ENCODE peak calls at places on chromosomes 3 and 15, in seven cellular contexts. J is IMR-90, F is kidney, N is neuronal stem cell, M is fibroblast of lung, K is mammary epithelial cell, E is heart right ventricle. R is an unnamed sample.

GRCh38 chr3:17079933-17080332 is 195.2 kb downstream of the PLCL2 start:
- DNase-seq in J (no peak), F (no peak), N (no peak), M (no peak), K (no peak), E (no peak), R (no peak)

GRCh38 chr15:77859491-77860060 is 217.9 kb downstream of the TBC1D2B start:
- DNase-seq in J (no peak), F (peak; percentile 39), N (no peak), M (no peak), K (no peak), E (no peak), R (no peak)

GRCh38 chr3:142019794-142020320 is 129.5 kb downstream of the TFDP2 start:
- DNase-seq in J (peak; percentile 41), F (no peak), N (no peak), M (no peak), K (peak; percentile 35), E (no peak), R (no peak)

GRCh38 chr3:134527037-134527436 is 41.2 kb downstream of the CEP63 start:
- DNase-seq in J (peak; percentile 18), F (no peak), N (no peak), M (no peak), K (peak; percentile 4), E (no peak), R (no peak)

GRCh38 chr3:72738752-72739520 is 109.3 kb downstream of the SHQ1 start:
- DNase-seq in J (no peak), F (peak; percentile 86), N (peak; percentile 71), M (peak; percentile 13), K (no peak), E (no peak), R (peak; percentile 58)

GRCh38 chr15:72907733-72908132 is 124.2 kb upstream of the ADPGK start:
- DNase-seq in J (no peak), F (no peak), N (no peak), M (no peak), K (no peak), E (peak; percentile 49), R (no peak)

GRCh38 chr15:38920966-38921365 is 356.4 kb upstream of the RASGRP1 start:
- DNase-seq in J (no peak), F (no peak), N (no peak), M (no peak), K (no peak), E (no peak), R (no peak)

GRCh38 chr15:63973212-63974009 is 72.9 kb downstream of the DAPK2 start:
- DNase-seq in J (peak; percentile 67), F (no peak), N (no peak), M (peak; percentile 18), K (peak; percentile 42), E (no peak), R (no peak)

GRCh38 chr3:187919018-187919417 is 173.8 kb upstream of the BCL6 start:
- DNase-seq in J (no peak), F (no peak), N (no peak), M (no peak), K (no peak), E (no peak), R (peak; percentile 60)

GRCh38 chr3:82100378-82100777 is 338.9 kb upstream of the GBE1 start:
- DNase-seq in J (peak; percentile 2), F (no peak), N (peak; percentile 36), M (no peak), K (peak; percentile 79), E (no peak), R (no peak)

GRCh38 chr3:158725348-158725966 is 6.8 kb downstream of the RARRES1 start:
- DNase-seq in J (peak; percentile 100), F (peak; percentile 86), N (no peak), M (peak; percentile 99), K (peak; percentile 93), E (peak; percentile 29), R (no peak)

GRCh38 chr3:38268522-38268921 is 2.9 kb downstream of the SLC22A13 start:
- DNase-seq in J (no peak), F (no peak), N (no peak), M (no peak), K (no peak), E (no peak), R (no peak)

GRCh38 chr3:46987485-46988401 is 8.3 kb downstream of the NBEAL2 start:
- DNase-seq in J (no peak), F (peak; percentile 91), N (no peak), M (no peak), K (peak; percentile 17), E (peak; percentile 71), R (peak; percentile 88)

GRCh38 chr15:78154955-78155354 is 5.8 kb downstream of the IDH3A start:
- DNase-seq in J (no peak), F (no peak), N (no peak), M (no peak), K (no peak), E (no peak), R (no peak)

GRCh38 chr3:71214797-71215196 is 368.7 kb downstream of the FOXP1 start:
- DNase-seq in J (no peak), F (no peak), N (no peak), M (no peak), K (no peak), E (no peak), R (no peak)

DNA sequence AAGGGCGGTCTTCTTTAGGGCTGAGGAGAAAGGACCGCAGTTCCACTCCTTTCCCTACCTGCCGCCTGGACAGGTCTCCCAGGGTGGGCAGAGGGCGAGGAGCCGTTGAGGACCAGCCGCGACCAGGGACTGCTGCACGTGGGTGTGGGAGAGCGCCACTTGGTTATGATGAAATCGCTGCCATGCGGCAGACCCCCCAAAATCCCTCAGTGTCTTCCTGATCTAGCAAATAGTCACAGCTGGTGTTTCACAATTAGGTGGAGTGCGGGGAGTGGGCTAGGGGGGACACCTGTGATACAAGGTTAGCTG is 1.5 kb downstream of the C3orf80 start:
- DNase-seq in J (no peak), F (no peak), N (no peak), M (no peak), K (no peak), E (no peak), R (no peak)
- H3K4me3 ChIP-seq in J (no peak overlapping the region), F (no peak overlapping the region), N (peak overlapping the region; percentile 48), M (peak overlapping the region; percentile 17), K (no peak overlapping the region), E (peak overlapping the region; percentile 58), R (peak overlapping the region; percentile 41)

GRCh38 chr15:68852466-68852865 is 31.8 kb upstream of the ANP32A start:
- DNase-seq in J (no peak), F (no peak), N (no peak), M (no peak), K (no peak), E (no peak), R (no peak)
- H3K4me1 ChIP-seq in J (no peaks in the 10 kb centered on the region), F (no peaks in the 10 kb centered on the region), N (no peaks in the 10 kb centered on the region), M (no peaks in the 10 kb centered on the region), K (no peaks in the 10 kb centered on the region), E (no peaks in the 10 kb centered on the region), R (no peaks in the 10 kb centered on the region)

GRCh38 chr3:152037953-152038352 is 164.5 kb downstream of the SUCNR1 start:
- DNase-seq in J (no peak), F (no peak), N (no peak), M (no peak), K (no peak), E (no peak), R (no peak)
- H3K9me3 ChIP-seq in J (no peaks in the 10 kb centered on the region), F (peaks cover 5% of the 10 kb centered on the region), N (peaks cover 5% of the 10 kb centered on the region), M (no peaks in the 10 kb centered on the region), K (no peaks in the 10 kb centered on the region), E (no peaks in the 10 kb centered on the region), R (peaks cover 6% of the 10 kb centered on the region)

GRCh38 chr15:60656491-60657284 is 177.7 kb upstream of the ICE2 start:
- DNase-seq in J (no peak), F (no peak), N (no peak), M (peak; percentile 42), K (peak; percentile 47), E (no peak), R (no peak)

GRCh38 chr15:60661075-60661645 is 182.2 kb upstream of the ICE2 start:
- DNase-seq in J (no peak), F (no peak), N (no peak), M (no peak), K (no peak), E (no peak), R (no peak)

GRCh38 chr15:60656041-60656440 is 177.1 kb upstream of the ICE2 start:
- DNase-seq in J (no peak), F (no peak), N (no peak), M (no peak), K (no peak), E (peak; percentile 20), R (no peak)

GRCh38 chr15:60655252-60655651 is 176.3 kb upstream of the ICE2 start:
- DNase-seq in J (no peak), F (no peak), N (no peak), M (no peak), K (no peak), E (no peak), R (no peak)

GRCh38 chr15:60660290-60661051 is 181.5 kb upstream of the ICE2 start:
- DNase-seq in J (peak; percentile 73), F (no peak), N (no peak), M (peak; percentile 89), K (peak; percentile 72), E (peak; percentile 49), R (no peak)
- H3K4me3 ChIP-seq in J (no peak overlapping the region), F (no peak overlapping the region), N (no peak overlapping the region), M (no peak overlapping the region), K (no peak overlapping the region), E (no peak overlapping the region), R (no peak overlapping the region)

GRCh38 chr3:22893631-22894377 is 309.3 kb upstream of the UBE2E2 start:
- DNase-seq in J (no peak), F (no peak), N (no peak), M (no peak), K (no peak), E (peak; percentile 10), R (no peak)
- H3K4me1 ChIP-seq in J (no peaks in the 10 kb centered on the region), F (no peaks in the 10 kb centered on the region), N (no peaks in the 10 kb centered on the region), M (no peaks in the 10 kb centered on the region), K (no peaks in the 10 kb centered on the region), E (no peaks in the 10 kb centered on the region), R (no peaks in the 10 kb centered on the region)

GRCh38 chr3:26827169-26827568 is 204.6 kb downstream of the LRRC3B start:
- DNase-seq in J (no peak), F (peak; percentile 45), N (no peak), M (no peak), K (no peak), E (no peak), R (no peak)
- H3K9me3 ChIP-seq in J (peaks cover 23% of the 10 kb centered on the region), F (peaks cover 5% of the 10 kb centered on the region), N (no peaks in the 10 kb centered on the region), M (no peaks in the 10 kb centered on the region), K (peaks cover 6% of the 10 kb centered on the region), E (no peaks in the 10 kb centered on the region), R (no peaks in the 10 kb centered on the region)